ENCODE peak calls at places on chromosomes 16 and 17, in seven cellular contexts. A is breast epithelium; Z is effector memory CD4-positive, alpha-beta T cell; Y is CD4-positive, alpha-beta T cell; G is dorsolateral prefrontal cortex; S is body of pancreas; F is IMR-90. W is an unnamed sample.
A peak's percentile ranks its signal among the peaks of the same experiment; 100 is the strongest.

GRCh38 chr17:71631483-71631882 is 489.3 kb upstream of the SOX9 start:
- DNase-seq in A (no peak), Z (no peak), Y (no peak), G (no peak), S (no peak), F (peak; percentile 37), W (peak; percentile 52)

GRCh38 chr17:47208744-47209488 is at the start of gene MYL4:
- DNase-seq in A (no peak), Z (no peak), Y (no peak), G (no peak), S (no peak), F (no peak), W (no peak)

GRCh38 chr17:82935944-82936767 is 96.3 kb upstream of the ZNF750 start:
- DNase-seq in A (no peak), Z (no peak), Y (no peak), G (no peak), S (no peak), F (no peak), W (no peak)

GRCh38 chr17:45973099-45973838 is 25.8 kb upstream of the STH start:
- DNase-seq in A (peak; percentile 53), Z (no peak), Y (no peak), G (no peak), S (peak; percentile 20), F (no peak), W (no peak)

GRCh38 chr16:86215979-86216585 is 294.2 kb upstream of the FOXF1 start:
- DNase-seq in A (no peak), Z (no peak), Y (no peak), G (no peak), S (no peak), F (no peak), W (no peak)

GRCh38 chr16:14529010-14529669 is 100.9 kb downstream of the PARN start:
- DNase-seq in A (peak; percentile 56), Z (peak; percentile 13), Y (peak; percentile 42), G (peak; percentile 77), S (peak; percentile 85), F (peak; percentile 93), W (peak; percentile 86)

GRCh38 chr17:6548578-6549330 is 7.6 kb downstream of the PITPNM3 start:
- DNase-seq in A (no peak), Z (no peak), Y (peak; percentile 23), G (peak; percentile 57), S (no peak), F (no peak), W (no peak)

GRCh38 chr16:48136547-48137360 is 19.0 kb downstream of the ABCC12 start:
- DNase-seq in A (no peak), Z (no peak), Y (no peak), G (no peak), S (no peak), F (no peak), W (no peak)

GRCh38 chr17:82524540-82524939 is 5.0 kb downstream of the FOXK2 start:
- DNase-seq in A (no peak), Z (no peak), Y (no peak), G (no peak), S (no peak), F (no peak), W (no peak)

GRCh38 chr17:82962163-82962720 is 117.2 kb upstream of the METRNL start:
- DNase-seq in A (no peak), Z (no peak), Y (no peak), G (no peak), S (no peak), F (peak; percentile 60), W (no peak)

GRCh38 chr16:82631701-82632685 is 5.2 kb downstream of the CDH13 start:
- DNase-seq in A (no peak), Z (no peak), Y (no peak), G (no peak), S (no peak), F (peak; percentile 33), W (no peak)

GRCh38 chr16:79901522-79901921 is 301.0 kb upstream of the MAF start:
- DNase-seq in A (no peak), Z (no peak), Y (no peak), G (no peak), S (no peak), F (no peak), W (no peak)

GRCh38 chr17:75587718-75588545 is at the start of gene MYO15B:
- DNase-seq in A (no peak), Z (peak; percentile 40), Y (peak; percentile 40), G (peak; percentile 41), S (peak; percentile 33), F (no peak), W (no peak)

GRCh38 chr16:11061629-11062270 is 117.4 kb downstream of the CLEC16A start:
- DNase-seq in A (no peak), Z (no peak), Y (no peak), G (no peak), S (no peak), F (no peak), W (no peak)

GRCh38 chr17:17147821-17148220 is 58.3 kb downstream of the PLD6 start:
- DNase-seq in A (no peak), Z (no peak), Y (no peak), G (no peak), S (no peak), F (peak; percentile 44), W (no peak)

GRCh38 chr17:63446981-63447687 is 1.0 kb upstream of the CYB561 start:
- DNase-seq in A (no peak), Z (peak; percentile 58), Y (peak; percentile 27), G (no peak), S (no peak), F (no peak), W (peak; percentile 49)

GRCh38 chr16:55389426-55390073 is 65.5 kb downstream of the IRX6 start:
- DNase-seq in A (peak; percentile 37), Z (no peak), Y (no peak), G (no peak), S (no peak), F (no peak), W (peak; percentile 73)

GRCh38 chr17:78793415-78793814 is 11.3 kb upstream of the CYTH1 start:
- DNase-seq in A (no peak), Z (no peak), Y (no peak), G (no peak), S (no peak), F (no peak), W (no peak)

GRCh38 chr17:63001689-63002394 is 35.8 kb downstream of the TANC2 start:
- DNase-seq in A (no peak), Z (no peak), Y (no peak), G (no peak), S (no peak), F (no peak), W (no peak)

DNA sequence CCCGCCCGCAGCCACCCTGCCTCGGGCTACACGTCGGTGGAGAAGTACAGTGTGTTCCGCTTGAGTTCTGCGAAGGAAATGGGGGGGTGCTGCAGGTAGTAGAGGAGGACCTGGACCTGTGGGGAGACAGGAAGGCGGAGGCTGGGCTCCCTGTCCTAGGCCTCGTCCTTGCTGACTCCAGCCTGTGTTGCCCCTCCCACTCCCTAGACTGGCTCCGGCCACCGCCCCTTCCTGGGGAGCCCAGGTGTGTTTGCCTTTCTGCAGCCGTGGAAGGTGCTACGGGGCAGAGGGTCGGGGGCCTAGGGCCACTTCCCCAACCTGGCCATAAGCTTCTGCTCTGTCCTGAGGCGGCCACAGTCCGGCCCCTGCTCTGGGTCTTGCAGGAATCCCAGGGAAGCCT is 9.1 kb downstream of the TIMM22 start:
- DNase-seq in A (peak; percentile 46), Z (no peak), Y (no peak), G (no peak), S (peak; percentile 62), F (no peak), W (no peak)
- H3K27ac ChIP-seq in A (peak overlapping the region; percentile 73), Z (no peak overlapping the region), Y (no peak overlapping the region), G (peak overlapping the region; percentile 74), S (peak overlapping the region; percentile 84), F (no peak overlapping the region), W (no peak overlapping the region)

GRCh38 chr16:1929578-1930337 is 11.5 kb upstream of the HS3ST6 start:
- DNase-seq in A (peak; percentile 82), Z (peak; percentile 87), Y (peak; percentile 79), G (peak; percentile 76), S (peak; percentile 94), F (peak; percentile 72), W (peak; percentile 94)
- H3K27ac ChIP-seq in A (peak overlapping the region; percentile 56), Z (no peak overlapping the region), Y (no peak overlapping the region), G (no peak overlapping the region), S (peak overlapping the region; percentile 64), F (peak overlapping the region; percentile 38), W (no peak overlapping the region)

GRCh38 chr16:30141750-30142149 is 18.7 kb upstream of the MAPK3 start:
- DNase-seq in A (no peak), Z (no peak), Y (no peak), G (no peak), S (no peak), F (no peak), W (no peak)

GRCh38 chr16:30136971-30137601 is 14.1 kb upstream of the MAPK3 start:
- DNase-seq in A (no peak), Z (no peak), Y (no peak), G (no peak), S (no peak), F (no peak), W (no peak)

GRCh38 chr16:30142672-30143346 is 19.8 kb upstream of the MAPK3 start:
- DNase-seq in A (no peak), Z (no peak), Y (peak; percentile 9), G (no peak), S (no peak), F (no peak), W (peak; percentile 58)

GRCh38 chr16:30137897-30138296 is 14.9 kb upstream of the MAPK3 start:
- DNase-seq in A (no peak), Z (no peak), Y (no peak), G (no peak), S (no peak), F (no peak), W (no peak)

GRCh38 chr16:30139895-30140481 is 17.0 kb upstream of the MAPK3 start:
- DNase-seq in A (no peak), Z (no peak), Y (no peak), G (no peak), S (no peak), F (no peak), W (no peak)
- H3K27ac ChIP-seq in A (no peak overlapping the region), Z (no peak overlapping the region), Y (peak overlapping the region; percentile 19), G (no peak overlapping the region), S (no peak overlapping the region), F (no peak overlapping the region), W (no peak overlapping the region)

DNA sequence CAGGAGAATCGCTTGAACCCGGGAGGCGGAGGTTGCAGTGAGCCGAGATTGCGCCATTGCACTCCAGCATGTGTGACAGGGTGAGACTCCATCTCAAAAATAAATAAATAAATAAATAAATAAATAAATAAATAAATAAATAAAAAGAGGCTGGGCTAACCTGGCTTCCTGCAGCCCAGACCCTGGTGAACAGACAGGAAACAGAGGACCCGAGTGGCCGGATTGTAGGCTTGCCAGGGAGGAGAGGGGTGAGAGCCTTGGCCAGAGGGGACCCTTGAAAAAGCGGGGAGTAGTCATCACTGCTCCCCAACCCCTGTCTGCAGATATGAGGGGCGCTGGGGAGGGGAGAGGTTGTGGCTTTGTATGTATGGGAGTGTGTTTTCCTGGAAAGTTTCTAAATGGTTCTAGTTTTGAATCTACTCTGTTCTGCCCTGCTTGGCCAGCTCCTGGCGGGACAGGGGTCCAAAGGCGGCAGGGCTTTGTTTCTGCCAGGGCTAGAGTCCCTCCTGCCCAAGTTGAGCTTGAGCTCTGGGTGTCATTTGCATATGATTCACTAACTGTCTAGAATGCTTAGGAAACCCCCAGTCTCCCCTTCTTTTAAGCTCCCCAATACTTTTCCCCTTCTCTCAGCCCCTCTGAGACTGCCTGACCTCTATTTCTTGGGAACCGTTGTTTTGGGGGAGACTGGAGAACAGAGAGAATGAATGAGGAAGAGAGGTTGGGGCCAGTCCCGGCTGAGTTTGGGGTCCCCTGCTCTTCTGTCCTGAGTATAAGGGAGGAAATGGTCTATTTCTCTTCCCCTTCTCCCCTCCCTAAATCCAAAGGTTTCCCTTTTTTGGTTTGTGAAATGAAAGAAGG is 16.4 kb downstream of the RARA start:
- DNase-seq in A (no peak), Z (no peak), Y (no peak), G (no peak), S (no peak), F (no peak), W (no peak)
- H3K27ac ChIP-seq in A (peak overlapping the region; percentile 97), Z (peak overlapping the region; percentile 98), Y (peak overlapping the region; percentile 99), G (no peak overlapping the region), S (peak overlapping the region; percentile 54), F (no peak overlapping the region), W (no peak overlapping the region)

GRCh38 chr17:43372273-43372911 is 26.4 kb upstream of the ARL4D start:
- DNase-seq in A (no peak), Z (no peak), Y (no peak), G (no peak), S (peak; percentile 27), F (no peak), W (no peak)
- H3K27ac ChIP-seq in A (no peak overlapping the region), Z (no peak overlapping the region), Y (no peak overlapping the region), G (no peak overlapping the region), S (peak overlapping the region; percentile 72), F (no peak overlapping the region), W (no peak overlapping the region)

W was measured in PC-9.